ENCODE peak calls at places on chromosomes 16 and 17, in eight cellular contexts. One of them, this sample, is unnamed.

GRCh38 chr17:53032861-53033271 is 789.9 kb upstream of the KIF2B start:
- DNase-seq in effector memory CD4-positive, alpha-beta T cell: no peak
- DNase-seq in A172: peak; percentile 8
- DNase-seq in heart right ventricle: no peak
- DNase-seq in mammary epithelial cell: peak; percentile 50
- DNase-seq in nephron progenitor cell: peak; percentile 48
- DNase-seq in EL: peak; percentile 1
- DNase-seq in dermis blood vessel endothelial cell: peak; percentile 90
- DNase-seq in this sample: peak; percentile 1

GRCh38 chr16:57859331-57859730 is 57.0 kb upstream of the KIFC3 start:
- DNase-seq in effector memory CD4-positive, alpha-beta T cell: no peak
- DNase-seq in A172: no peak
- DNase-seq in heart right ventricle: no peak
- DNase-seq in mammary epithelial cell: no peak
- DNase-seq in nephron progenitor cell: no peak
- DNase-seq in EL: peak; percentile 63
- DNase-seq in dermis blood vessel endothelial cell: peak; percentile 44
- DNase-seq in this sample: no peak

GRCh38 chr17:79991924-79992656 is 43.6 kb downstream of the TBC1D16 start:
- DNase-seq in effector memory CD4-positive, alpha-beta T cell: no peak
- DNase-seq in A172: no peak
- DNase-seq in heart right ventricle: peak; percentile 58
- DNase-seq in mammary epithelial cell: no peak
- DNase-seq in nephron progenitor cell: no peak
- DNase-seq in EL: peak; percentile 9
- DNase-seq in dermis blood vessel endothelial cell: no peak
- DNase-seq in this sample: no peak

GRCh38 chr17:12530126-12530525 is 135.6 kb upstream of the MYOCD start:
- DNase-seq in effector memory CD4-positive, alpha-beta T cell: no peak
- DNase-seq in A172: no peak
- DNase-seq in heart right ventricle: no peak
- DNase-seq in mammary epithelial cell: no peak
- DNase-seq in nephron progenitor cell: no peak
- DNase-seq in EL: no peak
- DNase-seq in dermis blood vessel endothelial cell: no peak
- DNase-seq in this sample: no peak

GRCh38 chr17:3167574-3167973 is 29.7 kb upstream of the OR1A2 start:
- DNase-seq in effector memory CD4-positive, alpha-beta T cell: no peak
- DNase-seq in A172: no peak
- DNase-seq in heart right ventricle: no peak
- DNase-seq in mammary epithelial cell: no peak
- DNase-seq in nephron progenitor cell: no peak
- DNase-seq in EL: no peak
- DNase-seq in dermis blood vessel endothelial cell: no peak
- DNase-seq in this sample: no peak

GRCh38 chr17:16406742-16407674 is 8.4 kb upstream of the TRPV2 start:
- DNase-seq in effector memory CD4-positive, alpha-beta T cell: no peak
- DNase-seq in A172: no peak
- DNase-seq in heart right ventricle: peak; percentile 68
- DNase-seq in mammary epithelial cell: no peak
- DNase-seq in nephron progenitor cell: peak; percentile 77
- DNase-seq in EL: peak; percentile 45
- DNase-seq in dermis blood vessel endothelial cell: peak; percentile 29
- DNase-seq in this sample: no peak

GRCh38 chr16:88088161-88088581 is 136.9 kb downstream of the BANP start:
- DNase-seq in effector memory CD4-positive, alpha-beta T cell: no peak
- DNase-seq in A172: peak; percentile 10
- DNase-seq in heart right ventricle: no peak
- DNase-seq in mammary epithelial cell: no peak
- DNase-seq in nephron progenitor cell: no peak
- DNase-seq in EL: no peak
- DNase-seq in dermis blood vessel endothelial cell: no peak
- DNase-seq in this sample: no peak

GRCh38 chr17:12062249-12062648 is 41.6 kb downstream of the MAP2K4 start:
- DNase-seq in effector memory CD4-positive, alpha-beta T cell: no peak
- DNase-seq in A172: no peak
- DNase-seq in heart right ventricle: no peak
- DNase-seq in mammary epithelial cell: no peak
- DNase-seq in nephron progenitor cell: no peak
- DNase-seq in EL: no peak
- DNase-seq in dermis blood vessel endothelial cell: no peak
- DNase-seq in this sample: no peak

GRCh38 chr16:57576429-57576870 is 34.0 kb downstream of the ADGRG5 start:
- DNase-seq in effector memory CD4-positive, alpha-beta T cell: peak; percentile 70
- DNase-seq in A172: peak; percentile 56
- DNase-seq in heart right ventricle: peak; percentile 77
- DNase-seq in mammary epithelial cell: peak; percentile 38
- DNase-seq in nephron progenitor cell: peak; percentile 86
- DNase-seq in EL: peak; percentile 60
- DNase-seq in dermis blood vessel endothelial cell: peak; percentile 86
- DNase-seq in this sample: peak; percentile 66

GRCh38 chr16:25501530-25502255 is 190.1 kb upstream of the HS3ST4 start:
- DNase-seq in effector memory CD4-positive, alpha-beta T cell: no peak
- DNase-seq in A172: no peak
- DNase-seq in heart right ventricle: no peak
- DNase-seq in mammary epithelial cell: no peak
- DNase-seq in nephron progenitor cell: peak; percentile 18
- DNase-seq in EL: no peak
- DNase-seq in dermis blood vessel endothelial cell: no peak
- DNase-seq in this sample: no peak

GRCh38 chr17:44543213-44543904 is 13.9 kb upstream of the FZD2 start:
- DNase-seq in effector memory CD4-positive, alpha-beta T cell: no peak
- DNase-seq in A172: peak; percentile 98
- DNase-seq in heart right ventricle: no peak
- DNase-seq in mammary epithelial cell: peak; percentile 57
- DNase-seq in nephron progenitor cell: peak; percentile 65
- DNase-seq in EL: peak; percentile 99
- DNase-seq in dermis blood vessel endothelial cell: no peak
- DNase-seq in this sample: no peak

GRCh38 chr17:46751425-46751824 is 67.1 kb downstream of the WNT3 start:
- DNase-seq in effector memory CD4-positive, alpha-beta T cell: no peak
- DNase-seq in A172: no peak
- DNase-seq in heart right ventricle: no peak
- DNase-seq in mammary epithelial cell: no peak
- DNase-seq in nephron progenitor cell: no peak
- DNase-seq in EL: no peak
- DNase-seq in dermis blood vessel endothelial cell: no peak
- DNase-seq in this sample: no peak

GRCh38 chr17:79338589-79338988 is 264.0 kb downstream of the ENGASE start:
- DNase-seq in effector memory CD4-positive, alpha-beta T cell: no peak
- DNase-seq in A172: peak; percentile 33
- DNase-seq in heart right ventricle: no peak
- DNase-seq in mammary epithelial cell: peak; percentile 67
- DNase-seq in nephron progenitor cell: no peak
- DNase-seq in EL: peak; percentile 39
- DNase-seq in dermis blood vessel endothelial cell: no peak
- DNase-seq in this sample: no peak

GRCh38 chr17:18228176-18228682 is 2.8 kb downstream of the LLGL1 start:
- DNase-seq in effector memory CD4-positive, alpha-beta T cell: no peak
- DNase-seq in A172: no peak
- DNase-seq in heart right ventricle: no peak
- DNase-seq in mammary epithelial cell: no peak
- DNase-seq in nephron progenitor cell: no peak
- DNase-seq in EL: no peak
- DNase-seq in dermis blood vessel endothelial cell: no peak
- DNase-seq in this sample: no peak

This sample was measured in T-helper 1 cell.